ENCODE peak calls at places on chromosomes 11 and 22, in five cellular contexts. C, T, Q, D and X are unnamed samples.

GRCh38 chr11:65442952-65443351 is 20.4 kb downstream of the NEAT1 start:
- DNase-seq in D (peak; percentile 32), Q (no peak), C (no peak), T (no peak), X (no peak)

GRCh38 chr11:17877886-17878285 is 135.0 kb downstream of the SERGEF start:
- DNase-seq in T (no peak), D (no peak), C (no peak), Q (no peak), X (no peak)

GRCh38 chr22:42308887-42309468 is 38.5 kb upstream of the TCF20 start:
- DNase-seq in C (no peak), D (no peak), Q (no peak), T (no peak), X (peak; percentile 88)

GRCh38 chr11:19988598-19988997 is 171.7 kb downstream of the DBX1 start:
- DNase-seq in Q (no peak), T (no peak), C (no peak), D (no peak), X (no peak)

GRCh38 chr11:92225563-92226308 is 1.1 kb downstream of the FAT3 start:
- DNase-seq in D (no peak), T (no peak), C (no peak), Q (no peak), X (peak; percentile 85)

GRCh38 chr22:38452373-38453064 is 2.5 kb downstream of the KCNJ4 start:
- DNase-seq in D (no peak), T (no peak), C (no peak), Q (no peak), X (peak; percentile 58)

GRCh38 chr11:47979378-47980092 is 824 bp upstream of the PTPRJ start:
- DNase-seq in C (no peak), Q (no peak), T (no peak), D (no peak), X (peak; percentile 93)

GRCh38 chr11:76782526-76783293 is 446 bp upstream of the TSKU start:
- DNase-seq in Q (peak; percentile 87), T (peak; percentile 91), C (peak; percentile 31), D (peak; percentile 77), X (peak; percentile 98)

GRCh38 chr11:45677811-45678515 is 12.5 kb upstream of the CHST1 start:
- DNase-seq in T (no peak), D (no peak), C (no peak), Q (no peak), X (no peak)

GRCh38 chr11:112615238-112615637 is 346.0 kb upstream of the NCAM1 start:
- DNase-seq in D (no peak), Q (no peak), C (no peak), T (no peak), X (no peak)

GRCh38 chr11:61742391-61742790 is 10.0 kb upstream of the MYRF start:
- DNase-seq in D (no peak), Q (no peak), T (no peak), C (no peak), X (no peak)